ENCODE peak calls at places on chromosomes 16 and 17, in six cellular contexts. Z, U, T, W, O and F are unnamed samples.

GRCh38 chr16:82187829-82188228 is 17.8 kb upstream of the MPHOSPH6 start:
- DNase-seq in Z (no peak), U (no peak), T (no peak), W (no peak), O (no peak), F (no peak)

GRCh38 chr16:86772231-86772510 is 193.8 kb downstream of the FOXL1 start:
- DNase-seq in Z (peak), U (no peak), T (no peak), W (no peak), O (no peak), F (no peak)

GRCh38 chr17:27559996-27560481 is 70.9 kb upstream of the LGALS9 start:
- DNase-seq in Z (no peak), U (no peak), T (peak), W (peak), O (peak), F (peak)

GRCh38 chr16:56363781-56364565 is 61.4 kb downstream of the AMFR start:
- DNase-seq in Z (no peak), U (no peak), T (no peak), W (no peak), O (no peak), F (no peak)

GRCh38 chr17:71633391-71633849 is 487.4 kb upstream of the SOX9 start:
- DNase-seq in Z (peak), U (no peak), T (no peak), W (no peak), O (peak), F (peak)

GRCh38 chr17:71632328-71632727 is 488.5 kb upstream of the SOX9 start:
- DNase-seq in Z (peak), U (no peak), T (no peak), W (no peak), O (peak), F (no peak)

GRCh38 chr16:15427648-15428239 is 6.6 kb upstream of the BMERB1 start:
- DNase-seq in Z (peak), U (no peak), T (peak), W (peak), O (peak), F (peak)

GRCh38 chr17:38870259-38871165 is 654 bp downstream of the LASP1 start:
- DNase-seq in Z (peak), U (no peak), T (peak), W (peak), O (peak), F (peak)

GRCh38 chr16:87635541-87636049 is 33.3 kb downstream of the JPH3 start:
- DNase-seq in Z (peak), U (peak), T (peak), W (peak), O (peak), F (peak)

GRCh38 chr17:47704116-47704515 is 10.2 kb downstream of the TBKBP1 start:
- DNase-seq in Z (no peak), U (no peak), T (peak), W (no peak), O (no peak), F (no peak)

GRCh38 chr17:77802333-77802615 is 156.2 kb upstream of the TNRC6C start:
- DNase-seq in Z (no peak), U (no peak), T (no peak), W (no peak), O (no peak), F (no peak)

GRCh38 chr16:4338125-4338582 is 13.0 kb downstream of the PAM16 start:
- DNase-seq in Z (no peak), U (no peak), T (no peak), W (no peak), O (no peak), F (no peak)
- TF ChIP-seq CTCF in Z (peak), U (no peak), T (no peak), W (no peak), O (no peak), F (no peak)

GRCh38 chr17:65222216-65222738 is 85.1 kb downstream of the RGS9 start:
- DNase-seq in Z (peak), U (no peak), T (no peak), W (no peak), O (no peak), F (no peak)

GRCh38 chr17:65220732-65221131 is 83.6 kb downstream of the RGS9 start:
- DNase-seq in Z (peak), U (no peak), T (no peak), W (no peak), O (no peak), F (no peak)

GRCh38 chr17:65218261-65218660 is 81.1 kb downstream of the RGS9 start:
- DNase-seq in Z (no peak), U (no peak), T (no peak), W (no peak), O (no peak), F (no peak)

GRCh38 chr17:65219707-65220106 is 82.5 kb downstream of the RGS9 start:
- DNase-seq in Z (no peak), U (no peak), T (no peak), W (no peak), O (no peak), F (no peak)

DNA sequence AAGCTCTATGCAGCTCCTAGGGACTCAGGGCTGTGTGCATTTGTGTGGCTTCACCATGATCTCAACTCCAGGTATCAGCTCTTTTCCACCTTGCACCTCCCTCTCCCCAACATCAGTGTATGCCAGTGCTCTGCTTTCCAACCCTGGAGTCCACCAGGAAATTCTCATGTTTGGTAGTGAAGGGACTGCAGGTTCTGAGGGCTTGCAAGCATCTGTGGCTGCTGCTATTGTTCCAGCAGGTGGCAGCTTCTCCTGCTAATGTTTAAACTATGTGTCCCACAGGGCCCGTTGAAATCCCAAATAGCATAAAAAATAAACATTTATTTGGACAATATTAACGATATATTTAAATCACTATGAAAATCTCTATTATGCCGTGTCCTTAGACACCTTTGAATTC is 82.0 kb downstream of the RGS9 start:
- DNase-seq in Z (no peak), U (no peak), T (no peak), W (no peak), O (no peak), F (no peak)
- TF ChIP-seq CTCF in Z (peak), U (no peak), T (peak), W (no peak), O (peak), F (no peak)

GRCh38 chr17:67615736-67616135 is 102.0 kb upstream of the NOL11 start:
- DNase-seq in Z (no peak), U (no peak), T (no peak), W (no peak), O (no peak), F (no peak)

GRCh38 chr17:67619555-67619954 is 98.2 kb upstream of the NOL11 start:
- DNase-seq in Z (no peak), U (no peak), T (no peak), W (no peak), O (no peak), F (no peak)

GRCh38 chr17:67615011-67615561 is 102.7 kb upstream of the NOL11 start:
- DNase-seq in Z (no peak), U (no peak), T (no peak), W (no peak), O (no peak), F (no peak)

GRCh38 chr17:67620088-67620487 is 97.6 kb upstream of the NOL11 start:
- DNase-seq in Z (no peak), U (no peak), T (no peak), W (no peak), O (no peak), F (no peak)

GRCh38 chr17:67617304-67617899 is 100.3 kb upstream of the NOL11 start:
- DNase-seq in Z (no peak), U (no peak), T (no peak), W (no peak), O (no peak), F (no peak)
- TF ChIP-seq CTCF in Z (no peak), U (no peak), T (no peak), W (no peak), O (no peak), F (no peak)

GRCh38 chr16:85370881-85371651 is 242.1 kb upstream of the GSE1 start:
- DNase-seq in Z (peak), U (no peak), T (no peak), W (no peak), O (no peak), F (peak)
- TF ChIP-seq CTCF in Z (no peak), U (no peak), T (no peak), W (no peak), O (no peak), F (no peak)